ENCODE peak calls at places on chromosomes 3 and 15, in six cellular contexts. One of them, this sample, is unnamed.

GRCh38 chr15:72585025-72585424 is 69.5 kb upstream of the GOLGA6B start:
- DNase-seq in aorta: no peak
- DNase-seq in left colon: no peak
- DNase-seq in stimulated activated CD4-positive, alpha-beta T cell treated with anti-CD3 and anti-CD28 coated beads, Interleukin-1b, Interleukin-23, amount 100 ng/mL, for 48 hours: no peak
- DNase-seq in fibroblast of villous mesenchyme: no peak
- DNase-seq in NCI-H345: no peak
- DNase-seq in this sample: no peak

GRCh38 chr15:60464836-60465630 is 13.9 kb downstream of the ICE2 start:
- DNase-seq in aorta: no peak
- DNase-seq in left colon: no peak
- DNase-seq in stimulated activated CD4-positive, alpha-beta T cell treated with anti-CD3 and anti-CD28 coated beads, Interleukin-1b, Interleukin-23, amount 100 ng/mL, for 48 hours: no peak
- DNase-seq in fibroblast of villous mesenchyme: no peak
- DNase-seq in NCI-H345: no peak
- DNase-seq in this sample: no peak

GRCh38 chr3:122123885-122124284 is 59.6 kb upstream of the CASR start:
- DNase-seq in aorta: no peak
- DNase-seq in left colon: no peak
- DNase-seq in stimulated activated CD4-positive, alpha-beta T cell treated with anti-CD3 and anti-CD28 coated beads, Interleukin-1b, Interleukin-23, amount 100 ng/mL, for 48 hours: no peak
- DNase-seq in fibroblast of villous mesenchyme: no peak
- DNase-seq in NCI-H345: no peak
- DNase-seq in this sample: no peak

GRCh38 chr15:57751177-57751800 is 44.8 kb downstream of the POLR2M start:
- DNase-seq in aorta: no peak
- DNase-seq in left colon: no peak
- DNase-seq in stimulated activated CD4-positive, alpha-beta T cell treated with anti-CD3 and anti-CD28 coated beads, Interleukin-1b, Interleukin-23, amount 100 ng/mL, for 48 hours: no peak
- DNase-seq in fibroblast of villous mesenchyme: peak; percentile 48
- DNase-seq in NCI-H345: no peak
- DNase-seq in this sample: no peak

GRCh38 chr3:188860147-188860546 is 311.6 kb upstream of the TPRG1 start:
- DNase-seq in aorta: no peak
- DNase-seq in left colon: no peak
- DNase-seq in stimulated activated CD4-positive, alpha-beta T cell treated with anti-CD3 and anti-CD28 coated beads, Interleukin-1b, Interleukin-23, amount 100 ng/mL, for 48 hours: no peak
- DNase-seq in fibroblast of villous mesenchyme: peak; percentile 21
- DNase-seq in NCI-H345: no peak
- DNase-seq in this sample: no peak

GRCh38 chr15:60526127-60526616 is 47.2 kb upstream of the ICE2 start:
- DNase-seq in aorta: no peak
- DNase-seq in left colon: no peak
- DNase-seq in stimulated activated CD4-positive, alpha-beta T cell treated with anti-CD3 and anti-CD28 coated beads, Interleukin-1b, Interleukin-23, amount 100 ng/mL, for 48 hours: no peak
- DNase-seq in fibroblast of villous mesenchyme: peak; percentile 89
- DNase-seq in NCI-H345: no peak
- DNase-seq in this sample: peak; percentile 71

GRCh38 chr15:100879461-100880138 is at the start of gene ALDH1A3:
- DNase-seq in aorta: no peak
- DNase-seq in left colon: no peak
- DNase-seq in stimulated activated CD4-positive, alpha-beta T cell treated with anti-CD3 and anti-CD28 coated beads, Interleukin-1b, Interleukin-23, amount 100 ng/mL, for 48 hours: no peak
- DNase-seq in fibroblast of villous mesenchyme: peak; percentile 61
- DNase-seq in NCI-H345: no peak
- DNase-seq in this sample: peak; percentile 78

GRCh38 chr15:62932436-62932835 is 110.1 kb upstream of the TPM1 start:
- DNase-seq in aorta: no peak
- DNase-seq in left colon: no peak
- DNase-seq in stimulated activated CD4-positive, alpha-beta T cell treated with anti-CD3 and anti-CD28 coated beads, Interleukin-1b, Interleukin-23, amount 100 ng/mL, for 48 hours: no peak
- DNase-seq in fibroblast of villous mesenchyme: peak; percentile 79
- DNase-seq in NCI-H345: no peak
- DNase-seq in this sample: no peak

GRCh38 chr15:79478108-79478507 is 46.0 kb downstream of the MINAR1 start:
- DNase-seq in aorta: no peak
- DNase-seq in left colon: no peak
- DNase-seq in stimulated activated CD4-positive, alpha-beta T cell treated with anti-CD3 and anti-CD28 coated beads, Interleukin-1b, Interleukin-23, amount 100 ng/mL, for 48 hours: no peak
- DNase-seq in fibroblast of villous mesenchyme: no peak
- DNase-seq in NCI-H345: no peak
- DNase-seq in this sample: no peak

GRCh38 chr3:184175981-184176376 is 1.3 kb downstream of the AP2M1 start:
- DNase-seq in aorta: peak; percentile 5
- DNase-seq in left colon: no peak
- DNase-seq in stimulated activated CD4-positive, alpha-beta T cell treated with anti-CD3 and anti-CD28 coated beads, Interleukin-1b, Interleukin-23, amount 100 ng/mL, for 48 hours: no peak
- DNase-seq in fibroblast of villous mesenchyme: no peak
- DNase-seq in NCI-H345: no peak
- DNase-seq in this sample: no peak

This sample was measured in sciatic nerve.